ENCODE peak calls at places on chromosomes 7 and 10, in six cellular contexts. W is H1, C is fibroblast of lung, K is GM23248, J is H9, O is K562. E is an unnamed sample. For H3K27me3 and H4K20me1, the result is how much of the 10 kb centered on the place peaks cover.

GRCh38 chr10:75408911-75409885 is 7.6 kb upstream of the ZNF503 start:
- DNase-seq in O (peak), K (peak), C (peak), J (peak), W (peak), E (no peak)

GRCh38 chr7:44914992-44915607 is 29.8 kb upstream of the PURB start:
- DNase-seq in O (no peak), K (no peak), C (no peak), W (no peak), J (no peak), E (no peak)

GRCh38 chr7:22640269-22640668 is 86.7 kb upstream of the IL6 start:
- DNase-seq in O (no peak), J (no peak), C (no peak), W (no peak), K (no peak), E (no peak)

GRCh38 chr7:150415161-150416160 is 35.0 kb upstream of the GIMAP8 start:
- DNase-seq in C (no peak), J (peak), O (peak), W (peak), K (no peak), E (no peak)

GRCh38 chr7:107879400-107880035 is 11.5 kb upstream of the DLD start:
- DNase-seq in W (no peak), K (peak), O (peak), C (peak), J (no peak), E (peak)

GRCh38 chr10:47397256-47397655 is 13.2 kb upstream of the ZNF488 start:
- DNase-seq in K (no peak), C (no peak), W (no peak), J (peak), O (no peak), E (no peak)

GRCh38 chr7:15018981-15019380 is 116.4 kb upstream of the DGKB start:
- DNase-seq in J (no peak), C (no peak), W (no peak), K (no peak), O (no peak), E (no peak)

GRCh38 chr10:103859161-103860141 is 4.1 kb upstream of the SH3PXD2A start:
- DNase-seq in K (peak), O (peak), W (peak), C (peak), J (peak), E (peak)

GRCh38 chr10:124367936-124368335 is 50.8 kb downstream of the OAT start:
- DNase-seq in C (no peak), K (no peak), J (no peak), O (no peak), W (no peak), E (no peak)

GRCh38 chr7:140316165-140316661 is 82.1 kb downstream of the SLC37A3 start:
- DNase-seq in J (no peak), K (peak), W (no peak), C (peak), O (no peak), E (peak)

GRCh38 chr10:101644002-101644401 is 51.0 kb downstream of the FBXW4 start:
- DNase-seq in O (no peak), J (peak), C (no peak), W (peak), K (no peak), E (no peak)

GRCh38 chr7:7861211-7861633 is 107.4 kb upstream of the GLCCI1 start:
- DNase-seq in W (no peak), K (peak), J (no peak), C (peak), O (no peak), E (peak)

GRCh38 chr10:132728321-132728720 is 57.6 kb downstream of the NKX6-2 start:
- DNase-seq in K (no peak), O (no peak), C (no peak), W (no peak), J (no peak), E (no peak)

GRCh38 chr10:132732518-132732917 is 53.4 kb downstream of the NKX6-2 start:
- DNase-seq in O (no peak), C (no peak), J (no peak), K (no peak), W (no peak), E (no peak)

GRCh38 chr10:132728741-132729140 is 57.2 kb downstream of the NKX6-2 start:
- DNase-seq in J (no peak), C (no peak), K (no peak), W (no peak), O (no peak), E (no peak)

GRCh38 chr10:132730566-132730953 is 55.4 kb downstream of the NKX6-2 start:
- DNase-seq in K (no peak), J (no peak), C (no peak), O (no peak), W (no peak), E (no peak)

GRCh38 chr10:132729810-132730565 is 56.0 kb downstream of the NKX6-2 start:
- DNase-seq in J (no peak), O (no peak), K (no peak), W (no peak), C (no peak), E (no peak)
- H3K9ac ChIP-seq in J (no peak), O (no peak), K (no peak), W (no peak), C (no peak), E (no peak)

DNA sequence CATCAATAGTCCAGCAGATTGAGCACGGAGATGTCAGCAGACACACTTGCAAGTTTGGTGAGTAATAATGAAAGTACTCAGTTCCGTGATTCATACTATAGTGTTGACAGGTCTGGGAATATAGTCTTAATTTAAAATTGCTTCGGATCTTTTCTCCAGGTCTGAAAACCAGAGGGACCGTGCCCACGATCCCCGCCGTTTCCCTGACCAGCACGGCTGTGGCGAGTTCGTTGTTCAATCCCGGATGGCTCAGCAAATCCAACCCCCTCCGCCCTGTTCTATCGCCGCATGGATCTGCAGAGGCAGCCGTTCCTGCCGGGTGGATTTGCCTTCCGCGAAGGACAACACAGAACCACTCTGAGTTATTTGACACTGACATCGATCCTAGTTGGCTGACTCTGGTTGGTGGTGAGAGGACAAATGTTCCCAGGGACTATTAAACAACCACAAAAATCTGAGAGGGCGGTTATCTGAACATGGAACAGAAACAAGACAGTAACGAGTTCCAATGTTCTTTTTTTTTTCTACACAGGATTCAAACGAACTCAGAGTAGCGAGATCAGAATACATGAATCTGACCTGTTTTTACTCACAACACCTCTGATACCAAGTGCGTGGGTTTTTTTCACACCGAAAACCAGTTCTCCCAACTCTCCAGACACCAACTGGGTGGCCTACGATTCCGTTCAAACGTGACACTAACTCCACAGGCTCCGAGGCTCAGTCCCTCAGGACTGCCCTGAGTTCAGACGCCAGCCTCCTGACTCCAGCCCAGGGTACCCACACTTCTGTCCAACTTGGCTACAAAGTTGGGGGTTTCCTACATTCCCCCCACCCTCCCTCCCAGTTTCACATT is 52.7 kb downstream of the RBM17 start:
- DNase-seq in W (no peak), K (peak), O (peak), J (no peak), C (peak), E (peak)
- H3K27me3 ChIP-seq in W (under half), K (under half), O (under half), J (under half), C (under half), E (under half)

GRCh38 chr10:85922363-85923129 is 444.0 kb downstream of the GRID1 start:
- DNase-seq in C (peak), O (no peak), J (no peak), W (no peak), K (no peak), E (no peak)

GRCh38 chr10:85926986-85927385 is 439.6 kb downstream of the GRID1 start:
- DNase-seq in W (no peak), J (no peak), O (no peak), C (no peak), K (no peak), E (no peak)

GRCh38 chr10:85927952-85928677 is 438.5 kb downstream of the GRID1 start:
- DNase-seq in K (no peak), C (no peak), W (no peak), J (no peak), O (no peak), E (no peak)

GRCh38 chr10:85926136-85926535 is 440.5 kb downstream of the GRID1 start:
- DNase-seq in J (no peak), K (no peak), O (no peak), C (no peak), W (no peak), E (no peak)

GRCh38 chr10:85925201-85925750 is 441.3 kb downstream of the GRID1 start:
- DNase-seq in J (no peak), O (no peak), C (no peak), W (no peak), K (no peak), E (no peak)
- H4K20me1 ChIP-seq in J (under half), O (under half), C (under half), W (under half), K (under half), E (under half)

DNA sequence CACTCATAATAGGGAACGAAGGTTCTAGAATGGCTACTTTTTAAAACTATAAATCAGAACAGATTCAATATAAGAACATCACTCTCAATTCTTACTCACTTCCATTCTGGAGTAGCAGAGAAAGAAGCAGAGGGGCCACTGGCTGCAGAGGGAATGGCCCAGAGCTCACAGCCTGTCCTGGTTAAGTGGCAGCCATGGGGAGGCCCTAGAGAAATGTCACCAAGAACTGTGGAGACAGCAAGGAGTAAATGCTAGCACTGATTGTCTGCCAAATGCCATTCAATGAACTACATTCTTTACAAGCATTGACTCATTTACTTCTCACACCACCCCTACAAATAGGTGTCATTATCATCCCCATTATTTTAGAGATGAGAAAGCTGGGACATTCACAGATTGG is 74.6 kb upstream of the KCNMA1 start:
- DNase-seq in C (no peak), O (no peak), J (no peak), K (no peak), W (no peak), E (no peak)
- H3K9ac ChIP-seq in C (no peak), O (no peak), J (no peak), K (no peak), W (no peak), E (no peak)

GRCh38 chr10:99234739-99235468 is 748 bp downstream of the HPSE2 start:
- DNase-seq in K (peak), J (no peak), C (peak), O (no peak), W (no peak), E (no peak)
- H3K27me3 ChIP-seq in K (half or more), J (half or more), C (under half), O (under half), W (half or more), E (half or more)

GRCh38 chr10:79226391-79227245 is 120.7 kb upstream of the PPIF start:
- DNase-seq in W (no peak), C (no peak), K (no peak), O (no peak), J (no peak), E (no peak)

GRCh38 chr10:79223346-79224048 is 123.8 kb upstream of the PPIF start:
- DNase-seq in K (no peak), W (no peak), C (peak), J (no peak), O (no peak), E (peak)

GRCh38 chr10:79223001-79223345 is 124.3 kb upstream of the PPIF start:
- DNase-seq in J (no peak), O (no peak), K (no peak), C (no peak), W (no peak), E (no peak)

GRCh38 chr10:79224263-79224949 is 122.9 kb upstream of the PPIF start:
- DNase-seq in J (no peak), W (no peak), O (no peak), K (no peak), C (no peak), E (no peak)

GRCh38 chr10:79224992-79225391 is 122.3 kb upstream of the PPIF start:
- DNase-seq in J (no peak), W (no peak), C (no peak), K (no peak), O (no peak), E (no peak)
- H4K20me1 ChIP-seq in J (under half), W (under half), C (under half), K (under half), O (under half), E (half or more)

E was measured in astrocyte.